ENCODE peak calls at places on chromosomes 16 and 17, in seven cellular contexts. One of them, this sample, is unnamed.

GRCh38 chr17:45967378-45967777 is 31.7 kb upstream of the STH start:
- DNase-seq in IMR-90: no peak
- DNase-seq in progenitor cell of endocrine pancreas: no peak
- DNase-seq in nephron progenitor cell: no peak
- DNase-seq in adrenal gland: no peak
- DNase-seq in NB4: no peak
- DNase-seq in BE2C: no peak
- DNase-seq in this sample: no peak

GRCh38 chr17:19508327-19508867 is 25.3 kb upstream of the SLC47A1 start:
- DNase-seq in BE2C: peak
- DNase-seq in progenitor cell of endocrine pancreas: peak
- DNase-seq in adrenal gland: no peak
- DNase-seq in NB4: peak
- DNase-seq in nephron progenitor cell: peak
- DNase-seq in IMR-90: no peak
- DNase-seq in this sample: no peak

GRCh38 chr16:57479422-57480126 is 6.7 kb downstream of the DOK4 start:
- DNase-seq in NB4: no peak
- DNase-seq in nephron progenitor cell: peak
- DNase-seq in IMR-90: peak
- DNase-seq in BE2C: peak
- DNase-seq in progenitor cell of endocrine pancreas: no peak
- DNase-seq in adrenal gland: no peak
- DNase-seq in this sample: no peak

GRCh38 chr16:47016700-47017133 is 43.2 kb upstream of the DNAJA2 start:
- DNase-seq in nephron progenitor cell: no peak
- DNase-seq in adrenal gland: no peak
- DNase-seq in IMR-90: no peak
- DNase-seq in NB4: peak
- DNase-seq in progenitor cell of endocrine pancreas: no peak
- DNase-seq in BE2C: no peak
- DNase-seq in this sample: no peak

GRCh38 chr17:67456889-67457288 is 79.8 kb downstream of the PITPNC1 start:
- DNase-seq in adrenal gland: no peak
- DNase-seq in nephron progenitor cell: no peak
- DNase-seq in BE2C: no peak
- DNase-seq in IMR-90: no peak
- DNase-seq in progenitor cell of endocrine pancreas: no peak
- DNase-seq in NB4: no peak
- DNase-seq in this sample: no peak

GRCh38 chr17:19265755-19266154 is 28.6 kb downstream of the EPN2 start:
- DNase-seq in progenitor cell of endocrine pancreas: no peak
- DNase-seq in IMR-90: peak
- DNase-seq in BE2C: no peak
- DNase-seq in nephron progenitor cell: no peak
- DNase-seq in NB4: no peak
- DNase-seq in adrenal gland: no peak
- DNase-seq in this sample: no peak

GRCh38 chr16:86634290-86634689 is 55.9 kb downstream of the FOXL1 start:
- DNase-seq in NB4: no peak
- DNase-seq in IMR-90: peak
- DNase-seq in adrenal gland: no peak
- DNase-seq in nephron progenitor cell: no peak
- DNase-seq in BE2C: no peak
- DNase-seq in progenitor cell of endocrine pancreas: no peak
- DNase-seq in this sample: no peak

GRCh38 chr17:77942111-77942988 is 16.2 kb upstream of the TNRC6C start:
- DNase-seq in IMR-90: no peak
- DNase-seq in nephron progenitor cell: no peak
- DNase-seq in NB4: no peak
- DNase-seq in progenitor cell of endocrine pancreas: no peak
- DNase-seq in adrenal gland: no peak
- DNase-seq in BE2C: no peak
- DNase-seq in this sample: peak

GRCh38 chr17:65659512-65659911 is 98.1 kb upstream of the AXIN2 start:
- DNase-seq in BE2C: no peak
- DNase-seq in adrenal gland: no peak
- DNase-seq in IMR-90: no peak
- DNase-seq in progenitor cell of endocrine pancreas: no peak
- DNase-seq in nephron progenitor cell: no peak
- DNase-seq in NB4: no peak
- DNase-seq in this sample: no peak

GRCh38 chr17:10316986-10317834 is 55.6 kb downstream of the MYH13 start:
- DNase-seq in NB4: peak
- DNase-seq in progenitor cell of endocrine pancreas: peak
- DNase-seq in adrenal gland: peak
- DNase-seq in BE2C: peak
- DNase-seq in nephron progenitor cell: peak
- DNase-seq in IMR-90: peak
- DNase-seq in this sample: peak

GRCh38 chr16:15494231-15494630 is 59.8 kb downstream of the BMERB1 start:
- DNase-seq in BE2C: no peak
- DNase-seq in NB4: no peak
- DNase-seq in progenitor cell of endocrine pancreas: no peak
- DNase-seq in IMR-90: peak
- DNase-seq in adrenal gland: no peak
- DNase-seq in nephron progenitor cell: no peak
- DNase-seq in this sample: no peak

GRCh38 chr16:19840524-19841110 is 44.0 kb downstream of the GPRC5B start:
- DNase-seq in IMR-90: no peak
- DNase-seq in nephron progenitor cell: no peak
- DNase-seq in progenitor cell of endocrine pancreas: no peak
- DNase-seq in adrenal gland: no peak
- DNase-seq in BE2C: no peak
- DNase-seq in NB4: no peak
- DNase-seq in this sample: no peak

GRCh38 chr16:22198547-22199293 is 7.4 kb upstream of the EEF2K start:
- DNase-seq in nephron progenitor cell: no peak
- DNase-seq in NB4: peak
- DNase-seq in BE2C: no peak
- DNase-seq in IMR-90: peak
- DNase-seq in progenitor cell of endocrine pancreas: no peak
- DNase-seq in adrenal gland: no peak
- DNase-seq in this sample: no peak
- TF ChIP-seq CTCF in nephron progenitor cell: no peak
- TF ChIP-seq CTCF in NB4: no peak
- TF ChIP-seq CTCF in BE2C: no peak
- TF ChIP-seq CTCF in IMR-90: peak
- TF ChIP-seq CTCF in progenitor cell of endocrine pancreas: no peak
- TF ChIP-seq CTCF in adrenal gland: no peak
- TF ChIP-seq CTCF in this sample: no peak

DNA sequence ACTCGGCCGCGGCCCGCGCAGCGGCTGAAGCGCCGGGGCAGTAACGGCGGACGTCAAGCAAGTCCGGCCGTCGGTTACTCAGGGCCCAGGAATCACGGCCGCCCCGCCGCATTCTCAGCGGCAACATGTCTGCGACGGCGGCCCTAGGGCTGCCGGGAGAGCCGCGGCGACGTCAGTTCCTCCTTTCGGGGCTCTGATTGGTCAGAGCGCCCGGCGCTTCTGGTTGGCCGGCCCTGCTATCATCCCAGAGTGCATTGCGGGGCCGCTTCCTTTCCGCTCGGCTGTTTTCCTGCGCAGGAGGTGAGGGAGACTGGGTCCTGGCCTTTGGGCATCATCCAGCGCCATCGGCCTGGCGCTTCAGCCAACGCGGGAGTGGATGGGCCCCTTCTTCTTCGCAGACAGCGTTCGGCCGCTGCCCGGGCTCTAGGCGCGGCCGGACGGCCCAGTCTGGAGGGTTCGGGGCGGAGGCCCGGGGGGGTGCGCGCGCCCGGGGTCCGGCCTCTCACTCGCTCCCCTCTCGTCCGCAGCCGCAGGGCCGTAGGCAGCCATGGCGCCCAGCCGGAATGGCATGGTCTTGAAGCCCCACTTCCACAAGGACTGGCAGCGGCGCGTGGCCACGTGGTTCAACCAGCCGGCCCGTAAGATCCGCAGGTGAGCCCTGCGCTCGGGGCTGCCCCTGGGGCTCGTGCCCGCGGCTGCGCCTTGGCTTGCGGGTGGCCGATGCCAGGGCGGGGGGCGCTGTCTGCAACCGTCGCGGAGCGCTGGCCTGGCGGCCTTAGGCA is at the start of gene RPL13:
- DNase-seq in IMR-90: peak
- DNase-seq in nephron progenitor cell: peak
- DNase-seq in progenitor cell of endocrine pancreas: peak
- DNase-seq in adrenal gland: peak
- DNase-seq in NB4: peak
- DNase-seq in BE2C: peak
- DNase-seq in this sample: peak
- TF ChIP-seq CTCF in IMR-90: peak
- TF ChIP-seq CTCF in nephron progenitor cell: no peak
- TF ChIP-seq CTCF in progenitor cell of endocrine pancreas: no peak
- TF ChIP-seq CTCF in adrenal gland: no peak
- TF ChIP-seq CTCF in NB4: no peak
- TF ChIP-seq CTCF in BE2C: no peak
- TF ChIP-seq CTCF in this sample: no peak

DNA sequence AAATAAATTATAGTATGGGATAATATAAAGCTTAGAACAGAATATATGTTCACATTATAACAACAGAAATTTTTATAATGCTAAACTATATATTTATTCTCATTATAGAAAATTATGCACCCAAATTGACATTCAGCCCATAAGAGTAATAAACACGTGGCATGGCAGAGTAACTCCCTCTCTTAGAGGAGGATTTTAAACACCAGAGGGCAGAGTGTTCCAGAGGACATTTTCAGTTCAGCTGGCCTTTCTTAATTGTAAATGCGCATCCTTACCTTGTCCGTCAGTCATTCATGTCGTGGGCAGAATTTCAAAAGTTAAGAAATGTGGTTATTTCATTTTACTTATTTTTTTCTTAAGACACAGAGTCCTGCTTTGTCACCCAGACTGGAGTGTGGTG is 147.1 kb downstream of the TANC2 start:
- DNase-seq in IMR-90: no peak
- DNase-seq in nephron progenitor cell: no peak
- DNase-seq in progenitor cell of endocrine pancreas: no peak
- DNase-seq in adrenal gland: no peak
- DNase-seq in NB4: peak
- DNase-seq in BE2C: no peak
- DNase-seq in this sample: no peak
- TF ChIP-seq CTCF in IMR-90: peak
- TF ChIP-seq CTCF in nephron progenitor cell: no peak
- TF ChIP-seq CTCF in progenitor cell of endocrine pancreas: peak
- TF ChIP-seq CTCF in adrenal gland: peak
- TF ChIP-seq CTCF in NB4: no peak
- TF ChIP-seq CTCF in BE2C: peak
- TF ChIP-seq CTCF in this sample: peak

DNA sequence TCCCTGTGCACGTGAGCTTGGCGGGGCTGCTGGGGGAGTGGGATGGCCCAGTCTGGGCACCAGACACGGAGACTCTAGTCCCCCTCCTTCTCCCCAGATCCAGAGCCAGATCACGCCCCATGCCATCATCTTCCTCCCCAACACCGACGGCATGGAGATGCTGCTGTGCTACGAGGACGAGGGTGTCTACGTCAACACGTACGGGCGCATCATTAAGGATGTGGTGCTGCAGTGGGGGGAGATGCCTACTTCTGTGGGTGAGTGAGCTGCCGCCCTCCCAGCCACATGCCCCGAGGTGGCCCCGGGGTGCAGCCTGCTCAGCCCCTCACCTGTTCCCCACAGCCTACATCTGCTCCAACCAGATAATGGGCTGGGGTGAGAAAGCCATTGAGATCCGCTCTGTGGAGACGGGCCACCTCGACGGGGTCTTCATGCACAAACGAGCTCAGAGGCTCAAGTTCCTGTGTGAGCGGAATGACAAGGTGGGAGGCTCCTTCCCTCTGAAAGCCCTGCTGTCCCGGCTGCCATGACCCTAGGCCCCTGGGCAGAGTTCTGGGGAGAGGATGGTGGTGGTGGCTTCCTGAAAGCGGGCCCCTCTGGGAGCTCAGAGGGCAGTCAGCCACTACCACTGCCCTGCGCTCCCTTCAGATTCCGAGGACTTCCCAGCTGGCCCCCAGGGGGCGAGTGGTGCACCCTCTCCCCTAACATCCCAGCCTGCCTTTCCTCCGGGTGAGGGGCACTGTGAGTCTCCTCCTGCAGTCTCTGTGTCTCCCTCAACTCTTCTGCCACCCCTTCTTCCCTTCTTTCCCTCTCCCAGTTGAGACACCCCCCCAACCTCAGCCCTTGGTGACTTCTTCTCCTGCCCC is 2.8 kb upstream of the C17orf107 start:
- DNase-seq in IMR-90: no peak
- DNase-seq in nephron progenitor cell: no peak
- DNase-seq in progenitor cell of endocrine pancreas: no peak
- DNase-seq in NB4: no peak
- DNase-seq in BE2C: no peak
- DNase-seq in adrenal gland: no peak
- DNase-seq in this sample: no peak
- TF ChIP-seq CTCF in IMR-90: no peak
- TF ChIP-seq CTCF in nephron progenitor cell: no peak
- TF ChIP-seq CTCF in progenitor cell of endocrine pancreas: no peak
- TF ChIP-seq CTCF in NB4: no peak
- TF ChIP-seq CTCF in BE2C: no peak
- TF ChIP-seq CTCF in adrenal gland: no peak
- TF ChIP-seq CTCF in this sample: no peak

DNA sequence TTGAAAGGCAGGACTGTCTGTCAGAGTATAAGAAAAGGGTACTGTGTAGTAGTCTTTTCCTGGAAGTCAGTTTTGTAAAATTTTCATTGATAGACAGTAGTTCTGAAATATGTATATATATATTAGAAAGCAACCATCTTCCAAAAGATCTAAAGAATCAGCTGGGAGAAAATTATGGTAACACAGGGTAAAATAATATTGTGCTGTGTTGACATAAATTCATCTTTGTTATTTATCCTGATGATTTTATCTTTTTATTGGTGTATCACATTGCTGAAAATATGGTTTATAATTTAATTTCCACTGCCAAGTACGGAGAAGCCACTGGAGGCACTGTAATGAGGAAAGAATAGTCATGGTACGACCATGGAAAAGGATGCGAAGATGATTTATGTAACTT is 324.9 kb downstream of the CA10 start:
- DNase-seq in adrenal gland: no peak
- DNase-seq in progenitor cell of endocrine pancreas: no peak
- DNase-seq in nephron progenitor cell: no peak
- DNase-seq in IMR-90: no peak
- DNase-seq in NB4: no peak
- DNase-seq in BE2C: no peak
- DNase-seq in this sample: no peak
- TF ChIP-seq CTCF in adrenal gland: no peak
- TF ChIP-seq CTCF in progenitor cell of endocrine pancreas: no peak
- TF ChIP-seq CTCF in nephron progenitor cell: no peak
- TF ChIP-seq CTCF in IMR-90: no peak
- TF ChIP-seq CTCF in NB4: no peak
- TF ChIP-seq CTCF in BE2C: peak
- TF ChIP-seq CTCF in this sample: no peak